ENCODE peak calls at places on chromosomes 1 and 21, in eight cellular contexts. O, Q, X, I, P, C, U and D are unnamed samples.

GRCh38 chr1:92921031-92922023 is 39.9 kb downstream of the DIPK1A start:
- DNase-seq in O (no peak), Q (no peak), X (no peak), I (no peak), P (no peak), C (no peak), U (no peak), D (no peak)

GRCh38 chr1:54619749-54620148 is 3.6 kb downstream of the FAM151A start:
- DNase-seq in O (no peak), Q (no peak), X (no peak), I (no peak), P (peak; percentile 44), C (no peak), U (peak; percentile 26), D (no peak)

GRCh38 chr1:153360592-153360991 is 2.9 kb downstream of the S100A9 start:
- DNase-seq in O (no peak), Q (no peak), X (no peak), I (no peak), P (no peak), C (no peak), U (no peak), D (no peak)

GRCh38 chr21:44890338-44890931 is 16.9 kb upstream of the PTTG1IP start:
- DNase-seq in O (no peak), Q (peak; percentile 11), X (no peak), I (no peak), P (no peak), C (no peak), U (no peak), D (no peak)

GRCh38 chr1:211532086-211532439 is 40.1 kb upstream of the RD3 start:
- DNase-seq in O (no peak), Q (no peak), X (no peak), I (no peak), P (no peak), C (no peak), U (no peak), D (no peak)

GRCh38 chr21:34126691-34127090 is 53.3 kb downstream of the MRPS6 start:
- DNase-seq in O (no peak), Q (no peak), X (peak; percentile 68), I (peak; percentile 85), P (peak; percentile 79), C (peak; percentile 71), U (no peak), D (no peak)

GRCh38 chr1:209434066-209434465 is 149.4 kb upstream of the CAMK1G start:
- DNase-seq in O (no peak), Q (no peak), X (peak; percentile 74), I (no peak), P (no peak), C (peak; percentile 26), U (no peak), D (no peak)

GRCh38 chr1:175734642-175735041 is 8.8 kb downstream of the TNR start:
- DNase-seq in O (no peak), Q (no peak), X (no peak), I (no peak), P (no peak), C (no peak), U (no peak), D (no peak)

GRCh38 chr1:18481190-18481920 is 625 bp downstream of the KLHDC7A start:
- DNase-seq in O (no peak), Q (no peak), X (no peak), I (no peak), P (no peak), C (no peak), U (no peak), D (no peak)

GRCh38 chr1:247291161-247291560 is 35.3 kb downstream of the VN1R5 start:
- DNase-seq in O (no peak), Q (no peak), X (no peak), I (no peak), P (no peak), C (no peak), U (no peak), D (no peak)

GRCh38 chr1:56339786-56340465 is 239.4 kb downstream of the PLPP3 start:
- DNase-seq in O (no peak), Q (no peak), X (no peak), I (no peak), P (no peak), C (peak; percentile 12), U (no peak), D (no peak)

GRCh38 chr21:20254964-20255363 is 743.2 kb upstream of the NCAM2 start:
- DNase-seq in O (no peak), Q (no peak), X (no peak), I (no peak), P (no peak), C (no peak), U (no peak), D (no peak)

GRCh38 chr21:45530423-45531113 is 11.7 kb downstream of the SLC19A1 start:
- DNase-seq in O (peak; percentile 9), Q (peak; percentile 7), X (no peak), I (no peak), P (peak; percentile 59), C (no peak), U (no peak), D (no peak)

GRCh38 chr1:14259191-14259757 is 339.2 kb upstream of the KAZN start:
- DNase-seq in O (no peak), Q (peak; percentile 86), X (no peak), I (no peak), P (peak; percentile 97), C (peak; percentile 74), U (no peak), D (no peak)

GRCh38 chr21:33642896-33643657 is 776 bp downstream of the ITSN1 start:
- DNase-seq in O (peak; percentile 60), Q (peak; percentile 42), X (peak; percentile 17), I (peak; percentile 36), P (peak; percentile 69), C (peak; percentile 53), U (peak; percentile 60), D (peak; percentile 24)

GRCh38 chr1:155513300-155513926 is 49.2 kb downstream of the ASH1L start:
- DNase-seq in O (no peak), Q (no peak), X (no peak), I (peak; percentile 79), P (no peak), C (peak; percentile 65), U (no peak), D (no peak)
- TF ChIP-seq CTCF in O (no peak), Q (no peak), X (no peak), I (peak; percentile 22), P (no peak), C (peak; percentile 36), U (no peak), D (no peak)

DNA sequence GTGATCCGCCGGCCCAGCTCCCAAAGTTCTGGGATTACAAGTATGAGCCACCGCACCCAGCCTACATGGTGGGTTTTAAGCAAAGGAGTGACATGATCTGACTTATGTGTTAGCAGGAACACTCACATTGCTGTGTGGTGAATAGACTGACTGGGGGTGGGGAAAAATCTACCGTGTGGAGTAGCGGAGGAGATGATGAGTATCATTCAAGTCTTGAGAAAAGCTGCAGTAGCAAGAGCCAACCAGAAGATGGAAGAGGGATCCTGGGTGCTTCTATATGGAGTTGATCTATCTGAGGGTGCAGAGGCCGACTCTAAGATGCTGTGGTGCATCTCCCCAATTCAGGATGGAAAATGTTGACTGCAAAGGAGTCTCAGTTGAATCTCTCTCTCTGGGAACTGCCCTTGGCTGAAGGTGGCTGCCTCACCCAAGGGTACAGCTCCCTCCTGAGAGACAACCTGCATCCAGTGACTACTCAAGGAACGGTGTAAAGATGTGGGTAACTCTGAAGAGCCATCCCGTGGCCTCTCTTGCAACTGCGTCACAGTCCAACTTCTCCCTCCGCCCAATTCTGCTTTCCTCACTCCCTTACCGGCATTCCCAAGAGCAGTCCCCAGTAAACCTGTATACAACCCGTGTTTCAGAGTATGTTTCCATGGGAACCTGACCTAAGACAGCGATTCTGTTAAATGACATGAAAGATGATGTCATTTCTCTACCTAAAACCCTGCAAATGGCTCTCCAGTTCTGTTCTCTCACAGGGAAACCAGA is 7.4 kb upstream of the B3GALNT2 start:
- DNase-seq in O (no peak), Q (no peak), X (no peak), I (peak; percentile 51), P (no peak), C (no peak), U (peak; percentile 16), D (no peak)
- TF ChIP-seq CTCF in O (no peak), Q (no peak), X (no peak), I (peak; percentile 2), P (no peak), C (peak; percentile 4), U (no peak), D (no peak)

GRCh38 chr21:38170705-38171682 is 85.8 kb upstream of the KCNJ15 start:
- DNase-seq in O (no peak), Q (no peak), X (no peak), I (peak; percentile 29), P (no peak), C (peak; percentile 15), U (no peak), D (no peak)
- TF ChIP-seq CTCF in O (no peak), Q (no peak), X (no peak), I (peak; percentile 11), P (no peak), C (peak; percentile 30), U (no peak), D (no peak)

GRCh38 chr1:226637147-226637935 is 88.8 kb downstream of the STUM start:
- DNase-seq in O (peak; percentile 33), Q (peak; percentile 65), X (no peak), I (no peak), P (peak; percentile 90), C (peak; percentile 68), U (peak; percentile 58), D (no peak)
- TF ChIP-seq CTCF in O (no peak), Q (peak; percentile 71), X (no peak), I (peak; percentile 36), P (peak; percentile 35), C (peak; percentile 80), U (peak; percentile 46), D (peak; percentile 36)

DNA sequence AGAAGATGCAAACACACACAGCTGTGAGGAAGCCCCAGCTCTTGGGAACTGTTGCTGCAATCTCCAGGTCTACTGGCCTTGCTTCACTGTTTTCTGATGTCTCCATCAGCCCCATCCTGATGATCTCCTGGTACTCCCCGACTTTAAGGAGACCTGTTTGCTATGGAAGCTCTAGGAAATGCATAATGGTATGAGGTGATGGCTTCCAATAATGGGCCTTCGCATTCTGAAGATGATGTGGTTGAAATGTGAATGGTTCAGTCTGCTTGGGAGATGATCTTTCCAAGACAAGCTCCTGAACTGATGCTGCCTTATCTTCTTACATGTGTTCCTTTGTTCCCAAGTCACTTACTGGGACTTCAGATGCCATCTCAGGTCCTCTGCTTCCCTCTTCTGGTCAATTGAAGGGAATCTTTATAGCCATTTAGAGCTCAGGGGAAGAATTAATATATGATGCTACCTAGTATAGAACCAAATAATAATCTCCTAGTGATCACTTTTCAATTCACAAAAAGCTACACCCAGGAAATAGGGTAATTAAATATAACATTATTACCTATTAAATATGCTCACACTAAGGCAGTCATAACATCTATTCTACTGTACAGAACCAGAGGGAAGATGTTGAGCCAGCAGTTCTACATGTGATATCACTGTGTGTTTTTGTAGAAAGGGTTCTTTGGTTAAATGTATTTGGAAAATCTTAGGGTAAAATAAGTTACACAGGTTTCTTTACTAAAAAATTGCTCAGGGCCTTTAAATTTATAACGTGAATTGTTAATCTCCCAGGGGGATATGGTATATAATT is 73.9 kb upstream of the VTCN1 start:
- DNase-seq in O (no peak), Q (no peak), X (peak; percentile 46), I (peak; percentile 79), P (no peak), C (peak; percentile 86), U (peak; percentile 75), D (no peak)
- TF ChIP-seq CTCF in O (peak; percentile 30), Q (peak; percentile 69), X (peak; percentile 38), I (peak; percentile 86), P (peak; percentile 21), C (peak; percentile 67), U (peak; percentile 84), D (peak; percentile 82)